ENCODE peak calls at places on chromosome 13, in ten cellular contexts. One of them, this sample, is unnamed.
A peak's percentile ranks its signal among the peaks of the same experiment; 100 is the strongest.

GRCh38 chr13:107025991-107026390 is 458.1 kb upstream of the ARGLU1 start:
- DNase-seq in K562: no peak
- DNase-seq in endothelial cell of umbilical vein: no peak
- DNase-seq in Peyer's patch: no peak
- DNase-seq in stomach: no peak
- DNase-seq in HCT116: no peak
- DNase-seq in tibial nerve: no peak
- DNase-seq in A549: no peak
- DNase-seq in testis: no peak
- DNase-seq in transverse colon: no peak
- DNase-seq in this sample: peak; percentile 15

GRCh38 chr13:33025220-33025744 is 9.1 kb downstream of the KL start:
- DNase-seq in transverse colon: no peak
- DNase-seq in Peyer's patch: no peak
- DNase-seq in endothelial cell of umbilical vein: no peak
- DNase-seq in A549: no peak
- DNase-seq in stomach: no peak
- DNase-seq in testis: no peak
- DNase-seq in tibial nerve: no peak
- DNase-seq in HCT116: no peak
- DNase-seq in K562: no peak
- DNase-seq in this sample: no peak

GRCh38 chr13:66663206-66663605 is 566.9 kb downstream of the PCDH9 start:
- DNase-seq in tibial nerve: no peak
- DNase-seq in endothelial cell of umbilical vein: no peak
- DNase-seq in A549: no peak
- DNase-seq in HCT116: no peak
- DNase-seq in testis: no peak
- DNase-seq in K562: no peak
- DNase-seq in stomach: no peak
- DNase-seq in Peyer's patch: no peak
- DNase-seq in transverse colon: no peak
- DNase-seq in this sample: no peak

GRCh38 chr13:23842406-23842805 is 46.8 kb downstream of the MIPEP start:
- DNase-seq in testis: no peak
- DNase-seq in endothelial cell of umbilical vein: no peak
- DNase-seq in A549: no peak
- DNase-seq in HCT116: no peak
- DNase-seq in K562: no peak
- DNase-seq in tibial nerve: no peak
- DNase-seq in stomach: no peak
- DNase-seq in Peyer's patch: no peak
- DNase-seq in transverse colon: no peak
- DNase-seq in this sample: no peak

GRCh38 chr13:64239372-64239771 is 2823.7 kb upstream of the PCDH20 start:
- DNase-seq in tibial nerve: no peak
- DNase-seq in K562: no peak
- DNase-seq in stomach: no peak
- DNase-seq in Peyer's patch: no peak
- DNase-seq in transverse colon: no peak
- DNase-seq in A549: no peak
- DNase-seq in endothelial cell of umbilical vein: peak; percentile 64
- DNase-seq in testis: no peak
- DNase-seq in HCT116: no peak
- DNase-seq in this sample: no peak

GRCh38 chr13:45765464-45765863 is 63.3 kb downstream of the CBY2 start:
- DNase-seq in HCT116: no peak
- DNase-seq in A549: no peak
- DNase-seq in endothelial cell of umbilical vein: no peak
- DNase-seq in tibial nerve: no peak
- DNase-seq in stomach: no peak
- DNase-seq in testis: no peak
- DNase-seq in transverse colon: no peak
- DNase-seq in Peyer's patch: no peak
- DNase-seq in K562: no peak
- DNase-seq in this sample: no peak

GRCh38 chr13:48890386-48890785 is 85.3 kb upstream of the FNDC3A start:
- DNase-seq in testis: no peak
- DNase-seq in endothelial cell of umbilical vein: no peak
- DNase-seq in tibial nerve: no peak
- DNase-seq in A549: no peak
- DNase-seq in Peyer's patch: no peak
- DNase-seq in K562: no peak
- DNase-seq in HCT116: no peak
- DNase-seq in transverse colon: no peak
- DNase-seq in stomach: no peak
- DNase-seq in this sample: no peak

GRCh38 chr13:78978381-78978998 is 319.5 kb upstream of the OBI1 start:
- DNase-seq in A549: peak; percentile 13
- DNase-seq in endothelial cell of umbilical vein: peak; percentile 70
- DNase-seq in testis: peak; percentile 72
- DNase-seq in transverse colon: peak; percentile 11
- DNase-seq in tibial nerve: no peak
- DNase-seq in stomach: peak; percentile 25
- DNase-seq in K562: peak; percentile 29
- DNase-seq in HCT116: peak; percentile 48
- DNase-seq in Peyer's patch: peak; percentile 51
- DNase-seq in this sample: peak; percentile 35

GRCh38 chr13:60227168-60227567 is 63.4 kb upstream of the DIAPH3 start:
- DNase-seq in HCT116: no peak
- DNase-seq in transverse colon: no peak
- DNase-seq in Peyer's patch: no peak
- DNase-seq in endothelial cell of umbilical vein: no peak
- DNase-seq in stomach: no peak
- DNase-seq in tibial nerve: no peak
- DNase-seq in testis: no peak
- DNase-seq in K562: no peak
- DNase-seq in A549: no peak
- DNase-seq in this sample: no peak

GRCh38 chr13:83221813-83222241 is 660.4 kb downstream of the SLITRK1 start:
- DNase-seq in HCT116: no peak
- DNase-seq in endothelial cell of umbilical vein: no peak
- DNase-seq in A549: no peak
- DNase-seq in testis: no peak
- DNase-seq in K562: no peak
- DNase-seq in transverse colon: no peak
- DNase-seq in stomach: no peak
- DNase-seq in tibial nerve: no peak
- DNase-seq in Peyer's patch: no peak
- DNase-seq in this sample: no peak

GRCh38 chr13:113120300-113121182 is 2.1 kb upstream of the F10 start:
- DNase-seq in A549: no peak
- DNase-seq in testis: peak; percentile 9
- DNase-seq in endothelial cell of umbilical vein: no peak
- DNase-seq in stomach: peak; percentile 22
- DNase-seq in tibial nerve: no peak
- DNase-seq in K562: no peak
- DNase-seq in Peyer's patch: peak; percentile 34
- DNase-seq in transverse colon: no peak
- DNase-seq in HCT116: no peak
- DNase-seq in this sample: no peak

GRCh38 chr13:83121904-83122303 is 760.4 kb downstream of the SLITRK1 start:
- DNase-seq in K562: no peak
- DNase-seq in testis: no peak
- DNase-seq in endothelial cell of umbilical vein: no peak
- DNase-seq in Peyer's patch: no peak
- DNase-seq in HCT116: no peak
- DNase-seq in stomach: no peak
- DNase-seq in A549: no peak
- DNase-seq in transverse colon: no peak
- DNase-seq in tibial nerve: no peak
- DNase-seq in this sample: no peak

GRCh38 chr13:94712287-94712811 is at the start of gene SOX21:
- DNase-seq in K562: no peak
- DNase-seq in endothelial cell of umbilical vein: peak; percentile 23
- DNase-seq in Peyer's patch: no peak
- DNase-seq in testis: no peak
- DNase-seq in A549: no peak
- DNase-seq in transverse colon: no peak
- DNase-seq in HCT116: no peak
- DNase-seq in tibial nerve: no peak
- DNase-seq in stomach: no peak
- DNase-seq in this sample: peak; percentile 46

GRCh38 chr13:23319915-23320224 is 113.6 kb downstream of the SACS start:
- DNase-seq in HCT116: no peak
- DNase-seq in stomach: no peak
- DNase-seq in endothelial cell of umbilical vein: no peak
- DNase-seq in Peyer's patch: no peak
- DNase-seq in transverse colon: no peak
- DNase-seq in K562: no peak
- DNase-seq in testis: no peak
- DNase-seq in tibial nerve: no peak
- DNase-seq in A549: no peak
- DNase-seq in this sample: no peak

GRCh38 chr13:42991892-42992584 is at the start of gene EPSTI1:
- DNase-seq in K562: peak; percentile 20
- DNase-seq in tibial nerve: peak; percentile 27
- DNase-seq in HCT116: no peak
- DNase-seq in transverse colon: peak; percentile 83
- DNase-seq in A549: no peak
- DNase-seq in Peyer's patch: peak; percentile 92
- DNase-seq in stomach: peak; percentile 75
- DNase-seq in endothelial cell of umbilical vein: peak; percentile 77
- DNase-seq in testis: peak; percentile 81
- DNase-seq in this sample: peak; percentile 47
- TF ChIP-seq POLR2A in K562: no peak
- TF ChIP-seq POLR2A in tibial nerve: peak; percentile 12
- TF ChIP-seq POLR2A in HCT116: no peak
- TF ChIP-seq POLR2A in transverse colon: peak; percentile 66
- TF ChIP-seq POLR2A in A549: no peak
- TF ChIP-seq POLR2A in Peyer's patch: peak; percentile 50
- TF ChIP-seq POLR2A in stomach: no peak
- TF ChIP-seq POLR2A in endothelial cell of umbilical vein: no peak
- TF ChIP-seq POLR2A in testis: no peak
- TF ChIP-seq POLR2A in this sample: no peak

GRCh38 chr13:37540228-37540627 is 58.3 kb downstream of the POSTN start:
- DNase-seq in HCT116: no peak
- DNase-seq in stomach: no peak
- DNase-seq in Peyer's patch: no peak
- DNase-seq in A549: no peak
- DNase-seq in endothelial cell of umbilical vein: no peak
- DNase-seq in transverse colon: no peak
- DNase-seq in K562: no peak
- DNase-seq in tibial nerve: no peak
- DNase-seq in testis: no peak
- DNase-seq in this sample: no peak

GRCh38 chr13:37546087-37546486 is 52.5 kb downstream of the POSTN start:
- DNase-seq in endothelial cell of umbilical vein: no peak
- DNase-seq in transverse colon: no peak
- DNase-seq in A549: no peak
- DNase-seq in tibial nerve: no peak
- DNase-seq in testis: no peak
- DNase-seq in stomach: no peak
- DNase-seq in Peyer's patch: no peak
- DNase-seq in K562: no peak
- DNase-seq in HCT116: no peak
- DNase-seq in this sample: no peak
- H3K27ac ChIP-seq in endothelial cell of umbilical vein: no peak overlapping the region
- H3K27ac ChIP-seq in transverse colon: no peak overlapping the region
- H3K27ac ChIP-seq in A549: no peak overlapping the region
- H3K27ac ChIP-seq in tibial nerve: no peak overlapping the region
- H3K27ac ChIP-seq in testis: no peak overlapping the region
- H3K27ac ChIP-seq in stomach: no peak overlapping the region
- H3K27ac ChIP-seq in Peyer's patch: no peak overlapping the region
- H3K27ac ChIP-seq in K562: no peak overlapping the region
- H3K27ac ChIP-seq in HCT116: no peak overlapping the region
- H3K27ac ChIP-seq in this sample: no peak overlapping the region

DNA sequence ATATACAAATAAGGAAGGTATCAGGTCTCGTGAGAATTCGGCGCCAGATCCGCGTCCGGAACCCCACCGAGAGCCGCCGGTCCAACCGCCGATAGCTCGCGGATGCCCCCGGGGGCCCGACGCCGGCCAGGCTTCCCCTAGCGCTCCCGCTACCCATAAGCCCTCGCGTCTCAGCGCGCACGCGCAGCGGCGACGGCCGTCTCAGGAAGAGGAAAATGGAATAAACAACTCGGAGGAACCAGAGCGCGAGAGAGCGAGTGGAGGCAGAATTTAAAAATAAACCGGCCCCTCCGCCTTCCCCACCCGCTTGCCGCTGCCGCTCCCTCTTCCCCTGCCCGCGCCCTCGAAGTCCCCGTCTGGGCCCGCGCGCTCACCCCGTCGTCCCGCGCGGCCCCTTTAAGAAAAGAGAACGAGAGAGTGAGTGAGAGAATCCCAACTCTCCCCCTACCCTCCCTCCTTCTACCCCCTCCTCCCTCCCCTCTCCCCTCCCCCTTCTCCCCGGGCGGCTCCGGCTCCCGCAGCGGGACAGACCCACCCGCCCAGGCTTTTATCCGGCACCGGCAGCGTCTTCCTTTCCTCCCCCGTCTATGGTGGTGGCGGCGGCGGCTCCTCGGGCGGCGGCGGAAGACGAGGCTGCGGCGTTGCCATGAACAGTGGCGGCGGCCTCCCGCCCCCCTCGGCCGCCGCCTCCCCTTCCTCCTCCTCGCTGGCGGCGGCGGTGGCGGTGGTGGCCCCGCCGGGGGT is at the start of gene PAN3:
- DNase-seq in K562: peak; percentile 69
- DNase-seq in A549: peak; percentile 55
- DNase-seq in tibial nerve: peak; percentile 81
- DNase-seq in HCT116: peak; percentile 78
- DNase-seq in testis: peak; percentile 91
- DNase-seq in transverse colon: peak; percentile 94
- DNase-seq in stomach: peak; percentile 94
- DNase-seq in endothelial cell of umbilical vein: peak; percentile 92
- DNase-seq in Peyer's patch: peak; percentile 97
- DNase-seq in this sample: peak; percentile 86
- TF ChIP-seq POLR2A in K562: peak; percentile 80
- TF ChIP-seq POLR2A in A549: peak; percentile 64
- TF ChIP-seq POLR2A in tibial nerve: peak; percentile 66
- TF ChIP-seq POLR2A in HCT116: peak; percentile 76
- TF ChIP-seq POLR2A in testis: no peak
- TF ChIP-seq POLR2A in transverse colon: peak; percentile 73
- TF ChIP-seq POLR2A in stomach: no peak
- TF ChIP-seq POLR2A in endothelial cell of umbilical vein: peak; percentile 91
- TF ChIP-seq POLR2A in Peyer's patch: peak; percentile 75
- TF ChIP-seq POLR2A in this sample: peak; percentile 46

DNA sequence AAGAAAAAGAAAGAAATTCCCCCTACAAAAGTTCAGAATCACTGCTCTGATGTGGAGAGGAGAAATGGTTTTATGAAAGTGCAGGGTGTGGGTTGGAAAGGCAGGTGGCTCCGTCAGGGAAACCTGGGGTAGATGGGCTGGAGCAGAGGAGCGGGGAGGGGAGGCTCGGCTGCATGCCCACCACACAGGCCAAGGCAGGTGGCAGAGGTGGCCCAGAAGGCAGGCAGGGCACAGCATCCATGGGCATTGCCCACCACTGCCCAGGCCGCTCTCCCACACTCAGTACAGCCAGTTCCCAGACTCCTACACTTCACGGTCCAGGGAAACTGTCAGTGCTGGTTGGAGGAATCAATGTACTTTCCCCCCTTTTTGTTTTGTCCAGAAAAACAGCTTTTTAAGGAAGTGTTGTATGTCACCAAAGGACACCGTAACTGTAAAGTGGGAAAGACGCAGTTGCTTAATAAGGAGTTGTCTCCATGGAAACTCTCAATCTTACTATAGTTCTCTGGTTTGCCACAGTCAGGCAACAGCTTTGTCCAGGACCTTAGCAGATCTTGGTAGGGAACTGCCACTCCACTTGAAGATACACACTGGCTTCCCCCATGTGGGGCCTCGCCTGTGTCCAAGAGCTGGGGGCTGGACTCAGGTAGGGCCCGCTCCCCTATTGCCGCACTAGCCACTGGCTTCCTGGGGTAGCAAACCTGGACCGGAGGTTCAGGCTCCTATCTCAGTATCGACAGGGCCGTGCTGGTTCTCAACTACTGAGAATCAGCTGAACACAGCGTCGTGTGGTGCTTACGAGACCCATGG is 82.9 kb downstream of the RAB20 start:
- DNase-seq in endothelial cell of umbilical vein: no peak
- DNase-seq in transverse colon: no peak
- DNase-seq in tibial nerve: no peak
- DNase-seq in K562: no peak
- DNase-seq in stomach: no peak
- DNase-seq in Peyer's patch: no peak
- DNase-seq in A549: no peak
- DNase-seq in testis: no peak
- DNase-seq in HCT116: no peak
- DNase-seq in this sample: no peak
- H3K27ac ChIP-seq in endothelial cell of umbilical vein: no peak overlapping the region
- H3K27ac ChIP-seq in transverse colon: no peak overlapping the region
- H3K27ac ChIP-seq in tibial nerve: peak overlapping the region; percentile 68
- H3K27ac ChIP-seq in K562: no peak overlapping the region
- H3K27ac ChIP-seq in stomach: no peak overlapping the region
- H3K27ac ChIP-seq in Peyer's patch: peak overlapping the region; percentile 30
- H3K27ac ChIP-seq in A549: no peak overlapping the region
- H3K27ac ChIP-seq in testis: peak overlapping the region; percentile 25
- H3K27ac ChIP-seq in HCT116: no peak overlapping the region
- H3K27ac ChIP-seq in this sample: no peak overlapping the region